ENCODE peak calls at places on chromosomes 1 and 21, in four cellular contexts. One of them, this sample, is unnamed.

GRCh38 chr1:26078286-26079177 is 11.1 kb upstream of the TRIM63 start:
- DNase-seq in AG04450: no peak
- DNase-seq in upper lobe of right lung: no peak
- DNase-seq in fibroblast of pulmonary artery: no peak
- DNase-seq in this sample: no peak

GRCh38 chr1:99180915-99181314 is 83.4 kb upstream of the PLPPR4 start:
- DNase-seq in fibroblast of pulmonary artery: no peak
- DNase-seq in upper lobe of right lung: no peak
- DNase-seq in AG04450: no peak
- DNase-seq in this sample: no peak

GRCh38 chr1:22229374-22229773 is 86.5 kb upstream of the WNT4 start:
- DNase-seq in fibroblast of pulmonary artery: peak
- DNase-seq in upper lobe of right lung: no peak
- DNase-seq in AG04450: no peak
- DNase-seq in this sample: no peak

GRCh38 chr1:66443793-66444192 is 90.2 kb upstream of the SGIP1 start:
- DNase-seq in fibroblast of pulmonary artery: peak
- DNase-seq in AG04450: no peak
- DNase-seq in upper lobe of right lung: no peak
- DNase-seq in this sample: no peak

GRCh38 chr1:91546876-91547275 is 46.2 kb downstream of the CDC7 start:
- DNase-seq in fibroblast of pulmonary artery: no peak
- DNase-seq in AG04450: no peak
- DNase-seq in upper lobe of right lung: no peak
- DNase-seq in this sample: no peak

GRCh38 chr1:89669445-89669844 is 36.5 kb downstream of the LRRC8C start:
- DNase-seq in upper lobe of right lung: no peak
- DNase-seq in fibroblast of pulmonary artery: no peak
- DNase-seq in AG04450: no peak
- DNase-seq in this sample: no peak

GRCh38 chr1:58941471-58942289 is 157.8 kb upstream of the JUN start:
- DNase-seq in AG04450: no peak
- DNase-seq in fibroblast of pulmonary artery: no peak
- DNase-seq in upper lobe of right lung: no peak
- DNase-seq in this sample: no peak

GRCh38 chr1:91791103-91791502 is 94.8 kb downstream of the TGFBR3 start:
- DNase-seq in AG04450: no peak
- DNase-seq in upper lobe of right lung: no peak
- DNase-seq in fibroblast of pulmonary artery: no peak
- DNase-seq in this sample: peak

GRCh38 chr1:59815892-59816291 is 1.1 kb downstream of the HOOK1 start:
- DNase-seq in upper lobe of right lung: no peak
- DNase-seq in fibroblast of pulmonary artery: no peak
- DNase-seq in AG04450: no peak
- DNase-seq in this sample: no peak

GRCh38 chr21:32308696-32309095 is 10.0 kb downstream of the MRAP start:
- DNase-seq in AG04450: no peak
- DNase-seq in fibroblast of pulmonary artery: no peak
- DNase-seq in upper lobe of right lung: no peak
- DNase-seq in this sample: no peak

GRCh38 chr1:198153103-198153502 is 3.7 kb upstream of the NEK7 start:
- DNase-seq in upper lobe of right lung: no peak
- DNase-seq in AG04450: no peak
- DNase-seq in fibroblast of pulmonary artery: peak
- DNase-seq in this sample: no peak

DNA sequence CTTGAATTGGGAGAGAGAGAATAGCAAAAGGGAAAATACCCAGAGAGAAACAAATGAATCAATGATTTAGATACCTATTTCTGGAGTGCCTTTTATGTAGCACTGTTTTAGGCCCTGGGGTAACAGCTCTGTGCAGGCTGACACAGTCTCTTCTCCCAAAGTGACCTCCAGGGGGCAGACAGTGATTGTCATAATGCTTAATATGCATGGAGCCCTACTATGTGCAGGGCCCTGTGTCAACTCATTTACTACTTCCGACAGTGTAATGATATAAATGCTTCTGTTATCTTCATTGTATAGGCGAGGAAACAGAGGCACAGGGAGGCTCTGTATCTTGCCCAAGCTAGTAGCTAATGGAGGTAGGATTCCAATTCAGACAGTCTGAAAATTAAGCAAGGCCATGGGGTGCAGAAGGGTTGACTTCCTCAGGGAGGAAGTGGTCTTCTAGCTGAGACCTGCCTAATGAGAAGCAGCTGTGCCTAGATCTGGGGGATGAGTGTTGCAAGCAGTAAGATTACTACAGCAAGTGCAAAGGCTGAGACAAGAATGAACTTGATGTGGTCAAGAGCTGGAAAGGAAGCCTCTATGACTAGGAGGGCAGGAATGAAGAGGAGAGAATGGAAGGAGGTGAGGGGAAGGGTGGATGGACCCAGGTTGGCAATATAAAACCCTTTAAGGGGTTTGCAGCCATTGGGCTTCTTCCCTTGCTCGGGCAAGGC is 16.2 kb upstream of the SERINC2 start:
- DNase-seq in fibroblast of pulmonary artery: peak
- DNase-seq in AG04450: peak
- DNase-seq in upper lobe of right lung: no peak
- DNase-seq in this sample: no peak
- TF ChIP-seq CTCF in fibroblast of pulmonary artery: peak
- TF ChIP-seq CTCF in AG04450: peak
- TF ChIP-seq CTCF in upper lobe of right lung: peak
- TF ChIP-seq CTCF in this sample: peak

GRCh38 chr1:8137406-8138244 is 111.5 kb upstream of the ERRFI1 start:
- DNase-seq in AG04450: peak
- DNase-seq in upper lobe of right lung: no peak
- DNase-seq in fibroblast of pulmonary artery: peak
- DNase-seq in this sample: peak
- H3K4me3 ChIP-seq in AG04450: peak
- H3K4me3 ChIP-seq in upper lobe of right lung: no peak
- H3K4me3 ChIP-seq in fibroblast of pulmonary artery: peak
- H3K4me3 ChIP-seq in this sample: peak

DNA sequence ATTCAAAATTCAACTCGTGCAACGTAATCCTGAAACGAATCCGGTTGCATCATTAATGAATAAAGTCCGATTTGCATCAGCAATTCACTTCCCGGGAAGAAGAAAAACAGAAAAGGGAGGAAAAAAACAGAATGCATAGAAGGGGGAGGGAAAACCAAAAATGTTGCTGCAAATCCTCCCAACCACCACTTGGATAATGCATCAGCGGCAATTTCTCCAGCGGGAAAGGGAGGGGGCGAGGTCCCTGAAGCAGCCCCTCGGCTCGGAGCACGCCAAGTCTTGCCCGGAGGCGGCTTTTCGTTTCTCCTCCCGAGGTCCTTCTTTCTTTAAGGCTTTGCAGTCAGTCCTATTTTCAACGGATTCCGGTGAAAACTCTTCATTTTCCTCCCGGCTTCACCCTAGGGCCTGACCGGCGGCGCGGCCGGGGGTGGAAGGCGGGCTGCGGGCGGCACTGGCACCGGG is 720 bp downstream of the CDC42BPA start:
- DNase-seq in AG04450: no peak
- DNase-seq in fibroblast of pulmonary artery: peak
- DNase-seq in upper lobe of right lung: no peak
- DNase-seq in this sample: peak
- TF ChIP-seq CTCF in AG04450: peak
- TF ChIP-seq CTCF in fibroblast of pulmonary artery: peak
- TF ChIP-seq CTCF in upper lobe of right lung: peak
- TF ChIP-seq CTCF in this sample: peak

DNA sequence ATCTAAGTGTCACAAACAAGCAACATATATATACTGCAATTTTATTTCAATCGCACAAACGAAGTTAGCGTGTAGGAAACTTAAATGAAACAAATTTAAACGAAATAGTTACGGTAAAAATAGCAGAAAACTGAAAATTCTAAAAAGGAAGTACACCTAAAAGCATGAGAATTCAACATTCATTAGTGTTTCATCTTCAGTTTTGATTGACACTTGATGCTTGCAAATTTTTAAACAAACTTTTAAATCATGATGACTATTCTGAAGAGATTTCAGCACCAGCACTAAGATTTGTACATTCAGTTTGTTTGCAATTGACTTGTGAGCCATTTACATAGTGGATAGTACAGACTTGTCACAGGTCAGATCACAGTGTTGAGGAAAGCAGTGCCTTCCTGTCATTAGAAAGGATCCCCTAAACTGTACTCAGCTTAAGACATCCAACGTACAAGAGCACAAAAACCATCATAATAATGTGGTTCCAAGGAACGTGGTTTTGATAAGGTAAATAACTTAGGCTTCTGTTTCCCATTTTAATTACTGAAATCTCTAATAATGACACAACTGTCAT is 67.0 kb upstream of the LBR start:
- DNase-seq in AG04450: no peak
- DNase-seq in upper lobe of right lung: no peak
- DNase-seq in fibroblast of pulmonary artery: no peak
- DNase-seq in this sample: no peak
- H3K4me3 ChIP-seq in AG04450: no peak
- H3K4me3 ChIP-seq in upper lobe of right lung: no peak
- H3K4me3 ChIP-seq in fibroblast of pulmonary artery: no peak
- H3K4me3 ChIP-seq in this sample: no peak

GRCh38 chr21:17931080-17931479 is 111.9 kb upstream of the C21orf91 start:
- DNase-seq in upper lobe of right lung: no peak
- DNase-seq in fibroblast of pulmonary artery: no peak
- DNase-seq in AG04450: no peak
- DNase-seq in this sample: no peak
- TF ChIP-seq CTCF in upper lobe of right lung: peak
- TF ChIP-seq CTCF in fibroblast of pulmonary artery: peak
- TF ChIP-seq CTCF in AG04450: peak
- TF ChIP-seq CTCF in this sample: peak